ENCODE peak calls at places on chromosome 3, in nine cellular contexts. U is transverse colon, S is A549, G is ovary, J is GM12865, I is AG04449, N is endothelial cell of umbilical vein, Z is H1, R is Peyer's patch. A is an unnamed sample.

GRCh38 chr3:38137615-38138346 is 680 bp upstream of the MYD88 start:
- DNase-seq in U (peak), S (no peak), G (no peak), J (peak), I (peak), N (peak), Z (no peak), R (no peak), A (no peak)

GRCh38 chr3:117285721-117286120 is 576.1 kb downstream of the TUSC7 start:
- DNase-seq in U (no peak), S (no peak), G (no peak), J (no peak), I (no peak), N (no peak), Z (no peak), R (no peak), A (no peak)

GRCh38 chr3:122858373-122858772 is 63.5 kb downstream of the SLC49A4 start:
- DNase-seq in U (no peak), S (peak), G (no peak), J (peak), I (no peak), N (peak), Z (no peak), R (no peak), A (no peak)

GRCh38 chr3:123105201-123106189 is 38.7 kb downstream of the PDIA5 start:
- DNase-seq in U (no peak), S (no peak), G (no peak), J (peak), I (no peak), N (no peak), Z (no peak), R (peak), A (no peak)

GRCh38 chr3:13598926-13599886 is 50.3 kb downstream of the FBLN2 start:
- DNase-seq in U (no peak), S (peak), G (no peak), J (no peak), I (no peak), N (no peak), Z (no peak), R (no peak), A (no peak)

GRCh38 chr3:129474986-129475804 is 35.2 kb downstream of the IFT122 start:
- DNase-seq in U (no peak), S (no peak), G (no peak), J (no peak), I (no peak), N (no peak), Z (no peak), R (no peak), A (no peak)

GRCh38 chr3:23968467-23969184 is 23.5 kb downstream of the NR1D2 start:
- DNase-seq in U (no peak), S (peak), G (no peak), J (no peak), I (no peak), N (no peak), Z (no peak), R (no peak), A (no peak)

GRCh38 chr3:56928379-56929068 is 126.8 kb upstream of the ARHGEF3 start:
- DNase-seq in U (no peak), S (no peak), G (no peak), J (no peak), I (no peak), N (peak), Z (no peak), R (no peak), A (no peak)

GRCh38 chr3:80677796-80678195 is 910.0 kb upstream of the ROBO1 start:
- DNase-seq in U (no peak), S (no peak), G (no peak), J (no peak), I (no peak), N (peak), Z (no peak), R (no peak), A (no peak)

GRCh38 chr3:181700168-181701087 is 11.3 kb upstream of the SOX2 start:
- DNase-seq in U (peak), S (peak), G (peak), J (peak), I (no peak), N (peak), Z (no peak), R (no peak), A (no peak)

GRCh38 chr3:152202976-152203626 is 65.6 kb upstream of the MBNL1 start:
- DNase-seq in U (peak), S (peak), G (no peak), J (peak), I (no peak), N (no peak), Z (no peak), R (no peak), A (no peak)

GRCh38 chr3:119350114-119350513 is 55.9 kb downstream of the ARHGAP31 start:
- DNase-seq in U (no peak), S (no peak), G (no peak), J (no peak), I (no peak), N (peak), Z (peak), R (no peak), A (no peak)

GRCh38 chr3:10694194-10694593 is 121.8 kb upstream of the SLC6A11 start:
- DNase-seq in U (no peak), S (no peak), G (no peak), J (no peak), I (no peak), N (no peak), Z (no peak), R (no peak), A (no peak)

GRCh38 chr3:60304103-60304502 is 947.1 kb downstream of the FHIT start:
- DNase-seq in U (no peak), S (no peak), G (no peak), J (no peak), I (no peak), N (no peak), Z (no peak), R (no peak), A (no peak)

GRCh38 chr3:52351762-52352055 is 35.6 kb downstream of the DNAH1 start:
- DNase-seq in U (no peak), S (no peak), G (no peak), J (no peak), I (no peak), N (no peak), Z (no peak), R (no peak), A (no peak)

GRCh38 chr3:14133876-14134275 is 9.0 kb downstream of the TMEM43 start:
- DNase-seq in U (no peak), S (no peak), G (no peak), J (no peak), I (no peak), N (no peak), Z (no peak), R (no peak), A (no peak)

GRCh38 chr3:184160456-184160855 is 5.3 kb downstream of the DVL3 start:
- DNase-seq in U (no peak), S (no peak), G (no peak), J (peak), I (no peak), N (peak), Z (no peak), R (no peak), A (no peak)

GRCh38 chr3:131491775-131492174 is 11.0 kb downstream of the MRPL3 start:
- DNase-seq in U (no peak), S (no peak), G (no peak), J (no peak), I (no peak), N (no peak), Z (no peak), R (no peak), A (no peak)

GRCh38 chr3:87397210-87397609 is 120.8 kb upstream of the POU1F1 start:
- DNase-seq in U (no peak), S (no peak), G (no peak), J (no peak), I (peak), N (peak), Z (no peak), R (no peak), A (no peak)

GRCh38 chr3:120839120-120839519 is 68.9 kb upstream of the STXBP5L start:
- DNase-seq in U (no peak), S (no peak), G (no peak), J (no peak), I (no peak), N (no peak), Z (no peak), R (no peak), A (no peak)

GRCh38 chr3:16554126-16554525 is 40.6 kb upstream of the RFTN1 start:
- DNase-seq in U (no peak), S (no peak), G (no peak), J (no peak), I (no peak), N (no peak), Z (no peak), R (no peak), A (no peak)

GRCh38 chr3:53513556-53514190 is 19.3 kb downstream of the CACNA1D start:
- DNase-seq in U (no peak), S (peak), G (no peak), J (peak), I (no peak), N (no peak), Z (no peak), R (no peak), A (no peak)

GRCh38 chr3:114231616-114232015 is 5.8 kb downstream of the ZNF80 start:
- DNase-seq in U (no peak), S (no peak), G (no peak), J (no peak), I (no peak), N (no peak), Z (no peak), R (no peak), A (no peak)

GRCh38 chr3:4757949-4758855 is 221.0 kb upstream of the BHLHE40 start:
- DNase-seq in U (no peak), S (no peak), G (no peak), J (no peak), I (no peak), N (no peak), Z (no peak), R (no peak), A (no peak)

GRCh38 chr3:100297784-100298183 is 36.8 kb upstream of the NIT2 start:
- DNase-seq in U (no peak), S (no peak), G (no peak), J (no peak), I (no peak), N (no peak), Z (no peak), R (no peak), A (peak)

GRCh38 chr3:66053009-66053782 is 14.5 kb upstream of the MAGI1 start:
- DNase-seq in U (no peak), S (no peak), G (peak), J (no peak), I (no peak), N (no peak), Z (no peak), R (no peak), A (no peak)

GRCh38 chr3:66413151-66413751 is 87.6 kb downstream of the LRIG1 start:
- DNase-seq in U (no peak), S (no peak), G (no peak), J (no peak), I (peak), N (no peak), Z (no peak), R (no peak), A (no peak)

GRCh38 chr3:196987022-196987421 is 18.4 kb upstream of the PIGZ start:
- DNase-seq in U (no peak), S (no peak), G (no peak), J (no peak), I (no peak), N (no peak), Z (no peak), R (peak), A (no peak)

GRCh38 chr3:129399895-129400357 is 28.5 kb downstream of the EFCAB12 start:
- DNase-seq in U (no peak), S (peak), G (no peak), J (peak), I (no peak), N (no peak), Z (no peak), R (no peak), A (no peak)

GRCh38 chr3:58565621-58566397 is 11.4 kb downstream of the FAM107A start:
- DNase-seq in U (no peak), S (no peak), G (no peak), J (no peak), I (no peak), N (no peak), Z (no peak), R (no peak), A (no peak)

GRCh38 chr3:59310736-59311135 is 260.9 kb upstream of the CFAP20DC start:
- DNase-seq in U (no peak), S (no peak), G (no peak), J (no peak), I (no peak), N (no peak), Z (no peak), R (no peak), A (no peak)

GRCh38 chr3:21392521-21392920 is 358.5 kb downstream of the ZNF385D start:
- DNase-seq in U (no peak), S (no peak), G (no peak), J (no peak), I (no peak), N (no peak), Z (no peak), R (no peak), A (peak)

GRCh38 chr3:98613616-98614015 is 20.2 kb upstream of the CPOX start:
- DNase-seq in U (no peak), S (no peak), G (no peak), J (peak), I (no peak), N (no peak), Z (no peak), R (no peak), A (no peak)

GRCh38 chr3:59248976-59249375 is 199.2 kb upstream of the CFAP20DC start:
- DNase-seq in U (no peak), S (no peak), G (no peak), J (no peak), I (no peak), N (peak), Z (no peak), R (no peak), A (no peak)

GRCh38 chr3:52367891-52368880 is 52.1 kb downstream of the DNAH1 start:
- DNase-seq in U (no peak), S (no peak), G (no peak), J (no peak), I (no peak), N (peak), Z (no peak), R (no peak), A (no peak)

GRCh38 chr3:141489184-141489583 is 2.4 kb downstream of the RASA2 start:
- DNase-seq in U (no peak), S (no peak), G (no peak), J (peak), I (no peak), N (no peak), Z (no peak), R (no peak), A (no peak)

GRCh38 chr3:183907176-183907575 is 22.5 kb upstream of the PARL start:
- DNase-seq in U (no peak), S (no peak), G (no peak), J (no peak), I (no peak), N (no peak), Z (no peak), R (no peak), A (no peak)

GRCh38 chr3:182364723-182365650 is 428.3 kb upstream of the ATP11B start:
- DNase-seq in U (peak), S (no peak), G (no peak), J (no peak), I (no peak), N (peak), Z (no peak), R (no peak), A (no peak)

GRCh38 chr3:189534546-189534945 is 96.6 kb upstream of the TP63 start:
- DNase-seq in U (no peak), S (no peak), G (no peak), J (no peak), I (no peak), N (no peak), Z (no peak), R (no peak), A (no peak)

GRCh38 chr3:129023909-129024308 is 22.8 kb downstream of the EFCC1 start:
- DNase-seq in U (no peak), S (peak), G (no peak), J (peak), I (no peak), N (peak), Z (no peak), R (no peak), A (peak)

GRCh38 chr3:168113848-168114247 is 18.1 kb upstream of the GOLIM4 start:
- DNase-seq in U (no peak), S (no peak), G (no peak), J (no peak), I (no peak), N (no peak), Z (no peak), R (no peak), A (no peak)
- TF ChIP-seq CTCF in U (no peak), S (no peak), G (no peak), J (no peak), I (no peak), N (no peak), Z (no peak), R (no peak), A (peak)

DNA sequence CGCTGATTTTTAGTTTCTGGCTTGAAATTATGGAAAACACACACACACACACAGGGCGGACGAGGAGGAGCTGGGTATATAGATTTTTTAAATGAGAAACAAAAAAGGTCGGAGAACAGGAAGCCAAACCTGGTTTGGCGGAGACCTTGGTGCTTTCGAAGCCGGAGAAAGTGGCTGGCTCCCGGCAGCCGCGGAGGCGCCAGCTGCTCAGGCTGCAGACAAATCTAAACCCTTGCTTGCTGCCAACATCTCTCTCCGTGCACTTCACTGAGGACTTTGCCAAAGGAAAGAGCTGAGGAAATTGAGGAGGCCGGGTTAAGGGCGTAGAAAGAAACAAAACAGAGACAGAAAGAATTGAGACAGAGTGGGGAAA is 2.1 kb downstream of the ZIC1 start:
- DNase-seq in U (no peak), S (no peak), G (no peak), J (no peak), I (no peak), N (no peak), Z (no peak), R (no peak), A (no peak)
- H3K4me3 ChIP-seq in U (peak), S (peak), G (peak), J (no peak), I (peak), N (no peak), Z (peak), R (no peak), A (no peak)

DNA sequence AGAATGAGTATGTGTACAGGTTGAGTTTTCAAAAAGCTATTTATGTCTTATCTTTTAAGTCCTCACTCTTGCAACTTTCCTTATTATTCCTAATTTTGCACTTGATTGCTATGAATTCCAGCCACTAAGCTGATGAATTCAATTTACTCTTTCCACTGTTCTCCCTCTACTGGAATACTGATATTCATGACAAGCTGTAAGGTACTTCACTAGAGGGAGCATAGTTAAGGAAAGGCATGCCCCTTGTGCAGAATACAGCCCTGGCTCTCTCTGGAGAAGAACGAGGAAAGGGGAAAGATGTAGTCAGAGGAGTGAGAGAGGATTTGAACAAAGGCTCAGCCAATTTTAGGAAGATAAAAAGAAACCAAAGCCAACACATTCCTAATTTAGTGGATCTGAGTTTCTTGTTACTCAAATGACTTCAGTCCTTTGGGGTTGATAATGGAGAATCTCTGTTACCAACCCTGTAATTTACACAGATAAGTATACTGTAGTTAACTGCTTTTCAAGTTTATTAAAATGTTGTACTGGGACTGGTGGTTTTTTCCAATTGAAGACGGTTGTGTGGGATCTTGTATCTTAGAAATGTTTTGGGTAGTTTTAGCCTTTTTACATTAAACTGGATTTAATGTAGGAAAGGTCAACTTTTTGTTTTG is 4.0 kb downstream of the SCAANT1 start:
- DNase-seq in U (no peak), S (peak), G (no peak), J (no peak), I (no peak), N (peak), Z (no peak), R (no peak), A (no peak)
- TF ChIP-seq CTCF in U (no peak), S (no peak), G (peak), J (no peak), I (peak), N (no peak), Z (peak), R (no peak), A (peak)

GRCh38 chr3:149316427-149316826 is 17.0 kb downstream of the TM4SF18 start:
- DNase-seq in U (no peak), S (no peak), G (no peak), J (no peak), I (no peak), N (no peak), Z (no peak), R (no peak), A (no peak)

GRCh38 chr3:149317072-149317471 is 16.4 kb downstream of the TM4SF18 start:
- DNase-seq in U (no peak), S (no peak), G (no peak), J (no peak), I (no peak), N (no peak), Z (no peak), R (no peak), A (no peak)

GRCh38 chr3:149313542-149313941 is 19.9 kb downstream of the TM4SF18 start:
- DNase-seq in U (no peak), S (no peak), G (no peak), J (no peak), I (no peak), N (no peak), Z (no peak), R (no peak), A (no peak)

GRCh38 chr3:149315694-149316093 is 17.7 kb downstream of the TM4SF18 start:
- DNase-seq in U (no peak), S (no peak), G (no peak), J (no peak), I (no peak), N (no peak), Z (no peak), R (no peak), A (no peak)

GRCh38 chr3:149314807-149315578 is 18.4 kb downstream of the TM4SF18 start:
- DNase-seq in U (no peak), S (peak), G (no peak), J (no peak), I (peak), N (peak), Z (no peak), R (no peak), A (no peak)
- H3K4me3 ChIP-seq in U (no peak), S (no peak), G (no peak), J (no peak), I (no peak), N (no peak), Z (no peak), R (no peak), A (no peak)

GRCh38 chr3:44529927-44530326 is 25.1 kb upstream of the ZKSCAN7 start:
- DNase-seq in U (no peak), S (no peak), G (no peak), J (peak), I (no peak), N (peak), Z (no peak), R (no peak), A (no peak)
- TF ChIP-seq CTCF in U (no peak), S (no peak), G (no peak), J (peak), I (no peak), N (peak), Z (peak), R (peak), A (peak)

GRCh38 chr3:40387895-40388254 is 891 bp downstream of the ENTPD3 start:
- DNase-seq in U (no peak), S (no peak), G (no peak), J (no peak), I (no peak), N (no peak), Z (no peak), R (no peak), A (no peak)
- H3K4me3 ChIP-seq in U (no peak), S (no peak), G (no peak), J (no peak), I (no peak), N (no peak), Z (no peak), R (no peak), A (no peak)